ENCODE peak calls at places on chromosomes 13 and 19, in nine cellular contexts. M is chondrocyte, Q is BE2C, G is KBM-7, N is adrenal gland, C is progenitor cell of endocrine pancreas, Y is T-cell, R is iris pigment epithelial cell, P is choroid plexus epithelial cell. K is an unnamed sample.

GRCh38 chr19:1266818-1267440 is 2.2 kb upstream of the CIRBP start:
- DNase-seq in Y (no peak), C (peak; percentile 82), N (peak; percentile 88), G (no peak), R (peak; percentile 30), M (no peak), P (peak; percentile 54), Q (peak; percentile 74), K (no peak)

GRCh38 chr13:45082964-45083363 is 37.3 kb upstream of the GTF2F2 start:
- DNase-seq in Y (no peak), Q (no peak), M (no peak), C (no peak), R (peak; percentile 67), N (no peak), G (no peak), P (peak; percentile 13), K (no peak)

GRCh38 chr13:86840250-86841191 is 830.6 kb upstream of the SLITRK5 start:
- DNase-seq in G (no peak), C (no peak), R (no peak), Q (no peak), M (no peak), N (no peak), Y (no peak), P (no peak), K (no peak)

GRCh38 chr13:79990048-79990447 is 350.9 kb downstream of the SPRY2 start:
- DNase-seq in Y (no peak), M (no peak), R (no peak), P (no peak), C (no peak), G (no peak), Q (no peak), N (no peak), K (no peak)

GRCh38 chr13:44783987-44784734 is 205.1 kb downstream of the NUFIP1 start:
- DNase-seq in G (no peak), P (no peak), Y (no peak), N (no peak), R (no peak), M (no peak), C (no peak), Q (no peak), K (no peak)

GRCh38 chr13:44141213-44141724 is 232.4 kb upstream of the SERP2 start:
- DNase-seq in N (peak; percentile 63), M (no peak), R (no peak), Q (no peak), C (no peak), P (no peak), G (no peak), Y (no peak), K (no peak)

GRCh38 chr13:106331116-106331515 is 204.3 kb downstream of the EFNB2 start:
- DNase-seq in N (no peak), R (no peak), M (no peak), P (no peak), Q (no peak), C (no peak), G (no peak), Y (no peak), K (no peak)

GRCh38 chr19:3285647-3286176 is 61.3 kb downstream of the CELF5 start:
- DNase-seq in M (no peak), Q (peak; percentile 77), P (no peak), G (peak; percentile 30), N (no peak), R (peak; percentile 39), Y (peak; percentile 50), C (peak; percentile 54), K (no peak)

GRCh38 chr13:25111557-25111956 is 15.6 kb downstream of the PABPC3 start:
- DNase-seq in M (no peak), Q (no peak), Y (no peak), R (peak; percentile 55), N (no peak), C (no peak), G (no peak), P (peak; percentile 36), K (no peak)

GRCh38 chr19:6754136-6754535 is 13.1 kb downstream of the SH2D3A start:
- DNase-seq in M (no peak), N (no peak), Q (no peak), C (no peak), P (no peak), Y (no peak), G (no peak), R (no peak), K (no peak)

GRCh38 chr19:48403606-48404005 is 10.1 kb downstream of the GRIN2D start:
- DNase-seq in M (no peak), Q (peak; percentile 78), G (peak; percentile 60), Y (peak; percentile 50), N (peak; percentile 79), P (peak; percentile 85), R (peak; percentile 79), C (no peak), K (no peak)

GRCh38 chr13:40589285-40590109 is 76.9 kb downstream of the FOXO1 start:
- DNase-seq in Y (no peak), P (peak; percentile 70), Q (peak; percentile 66), N (peak; percentile 76), C (no peak), M (no peak), G (peak; percentile 92), R (peak; percentile 87), K (no peak)

GRCh38 chr19:38830039-38830733 is 1.4 kb downstream of the ECH1 start:
- DNase-seq in P (peak; percentile 47), N (no peak), M (no peak), G (no peak), C (no peak), Y (no peak), Q (no peak), R (peak; percentile 67), K (no peak)

GRCh38 chr13:89688908-89689307 is 1658.6 kb upstream of the MIR17HG start:
- DNase-seq in N (no peak), P (peak; percentile 66), G (no peak), C (no peak), R (no peak), M (no peak), Q (no peak), Y (no peak), K (no peak)

GRCh38 chr13:106649495-106649894 is 81.6 kb upstream of the ARGLU1 start:
- DNase-seq in Y (no peak), M (no peak), N (no peak), P (peak; percentile 37), Q (no peak), C (no peak), G (no peak), R (peak; percentile 60), K (no peak)

GRCh38 chr19:31506102-31506501 is 156.9 kb upstream of the TSHZ3 start:
- DNase-seq in C (no peak), P (no peak), Y (no peak), N (no peak), M (no peak), G (no peak), R (no peak), Q (no peak), K (no peak)

GRCh38 chr13:30247406-30247805 is 59.9 kb downstream of the KATNAL1 start:
- DNase-seq in P (no peak), Y (no peak), Q (no peak), G (no peak), N (no peak), C (no peak), R (no peak), M (no peak), K (no peak)

GRCh38 chr19:1478934-1479707 is at the start of gene C19orf25:
- DNase-seq in N (peak; percentile 96), P (peak; percentile 94), R (peak; percentile 94), Y (peak; percentile 84), G (peak; percentile 96), C (peak; percentile 84), Q (peak; percentile 96), M (peak; percentile 98), K (peak; percentile 53)

K was measured in SK-N-MC.